ENCODE peak calls at places on chromosomes 16 and 17, in five cellular contexts. G is astrocyte, R is SK-N-SH, I is IMR-90, C is endothelial cell of umbilical vein. T is an unnamed sample.

GRCh38 chr16:73000020-73000906 is 47.7 kb downstream of the ZFHX3 start:
- DNase-seq in G (peak; percentile 58), R (no peak), I (no peak), C (no peak), T (peak; percentile 34)

GRCh38 chr17:75896360-75897075 is at the start of gene TRIM65:
- DNase-seq in G (peak; percentile 51), R (peak; percentile 98), I (peak; percentile 74), C (peak; percentile 69), T (peak; percentile 97)

GRCh38 chr16:8847623-8848022 is 21.2 kb downstream of the CARHSP1 start:
- DNase-seq in G (no peak), R (peak; percentile 19), I (no peak), C (no peak), T (no peak)

GRCh38 chr17:82217530-82218204 is 5.0 kb upstream of the CCDC57 start:
- DNase-seq in G (peak; percentile 87), R (peak; percentile 46), I (peak; percentile 90), C (peak; percentile 79), T (peak; percentile 91)

GRCh38 chr17:50279181-50279526 is 4.9 kb downstream of the TMEM92 start:
- DNase-seq in G (no peak), R (no peak), I (peak; percentile 38), C (peak; percentile 36), T (peak; percentile 52)

GRCh38 chr16:58829096-58829495 is 95.0 kb upstream of the GOT2 start:
- DNase-seq in G (no peak), R (no peak), I (no peak), C (no peak), T (no peak)

GRCh38 chr17:76381633-76382304 is 2.6 kb upstream of the SPHK1 start:
- DNase-seq in G (no peak), R (peak; percentile 38), I (peak; percentile 49), C (no peak), T (peak; percentile 30)

GRCh38 chr16:89188064-89188441 is 12.3 kb downstream of the SLC22A31 start:
- DNase-seq in G (no peak), R (no peak), I (no peak), C (no peak), T (no peak)

GRCh38 chr17:39794249-39794970 is 56.7 kb downstream of the GRB7 start:
- DNase-seq in G (no peak), R (no peak), I (no peak), C (no peak), T (no peak)

GRCh38 chr17:45432405-45433113 is at the start of gene ARHGAP27:
- DNase-seq in G (no peak), R (peak; percentile 72), I (no peak), C (peak; percentile 41), T (peak; percentile 52)

GRCh38 chr16:83561876-83562275 is 245.9 kb upstream of the HSBP1 start:
- DNase-seq in G (peak; percentile 33), R (no peak), I (peak; percentile 40), C (peak; percentile 6), T (peak; percentile 48)

GRCh38 chr16:12833939-12834338 is 30.3 kb upstream of the CPPED1 start:
- DNase-seq in G (peak; percentile 27), R (peak; percentile 11), I (no peak), C (no peak), T (peak; percentile 45)

GRCh38 chr17:1762233-1762905 is 509 bp downstream of the SERPINF1 start:
- DNase-seq in G (peak; percentile 52), R (peak; percentile 67), I (peak; percentile 39), C (no peak), T (peak; percentile 54)

GRCh38 chr17:13984956-13985355 is 84.3 kb upstream of the COX10 start:
- DNase-seq in G (no peak), R (peak; percentile 34), I (no peak), C (no peak), T (no peak)

GRCh38 chr16:69848635-69849545 is 86.8 kb downstream of the WWP2 start:
- DNase-seq in G (peak; percentile 92), R (no peak), I (peak; percentile 96), C (peak; percentile 94), T (peak; percentile 97)

GRCh38 chr17:50265690-50266306 is 8.5 kb upstream of the TMEM92 start:
- DNase-seq in G (no peak), R (peak; percentile 55), I (no peak), C (no peak), T (no peak)

GRCh38 chr17:2090804-2091534 is 36.1 kb downstream of the HIC1 start:
- DNase-seq in G (peak; percentile 97), R (peak; percentile 36), I (peak; percentile 97), C (peak; percentile 85), T (peak; percentile 97)

GRCh38 chr17:78838574-78839005 is 2.0 kb downstream of the USP36 start:
- DNase-seq in G (no peak), R (no peak), I (no peak), C (no peak), T (no peak)

GRCh38 chr17:44909681-44910144 is 5.6 kb downstream of the GFAP start:
- DNase-seq in G (peak; percentile 74), R (peak; percentile 46), I (peak; percentile 71), C (no peak), T (peak; percentile 74)

GRCh38 chr17:59296190-59296589 is 35.3 kb upstream of the YPEL2 start:
- DNase-seq in G (no peak), R (no peak), I (no peak), C (no peak), T (no peak)

GRCh38 chr16:89278441-89279240 is 61.1 kb downstream of the ZNF778 start:
- DNase-seq in G (no peak), R (no peak), I (no peak), C (no peak), T (no peak)

GRCh38 chr17:82684207-82684903 is 14.1 kb downstream of the RAB40B start:
- DNase-seq in G (peak; percentile 43), R (no peak), I (no peak), C (no peak), T (peak; percentile 12)

GRCh38 chr16:3998793-3999478 is 117.3 kb downstream of the ADCY9 start:
- DNase-seq in G (peak; percentile 73), R (no peak), I (peak; percentile 35), C (no peak), T (peak; percentile 86)

GRCh38 chr16:70691223-70692129 is 5.6 kb upstream of the MTSS2 start:
- DNase-seq in G (peak; percentile 97), R (peak; percentile 86), I (peak; percentile 97), C (peak; percentile 54), T (peak; percentile 100)

GRCh38 chr16:13529193-13529982 is 390.6 kb upstream of the ERCC4 start:
- DNase-seq in G (no peak), R (no peak), I (no peak), C (no peak), T (no peak)

GRCh38 chr17:69223809-69224208 is 4.8 kb downstream of the ABCA10 start:
- DNase-seq in G (peak; percentile 56), R (no peak), I (peak; percentile 48), C (peak; percentile 22), T (peak; percentile 19)

GRCh38 chr16:49995720-49996119 is 29.3 kb upstream of the CNEP1R1 start:
- DNase-seq in G (no peak), R (no peak), I (no peak), C (no peak), T (no peak)

GRCh38 chr17:39527220-39527813 is 66.0 kb downstream of the CDK12 start:
- DNase-seq in G (no peak), R (no peak), I (no peak), C (peak; percentile 56), T (peak; percentile 39)

GRCh38 chr16:3472878-3473595 is 22.3 kb downstream of the C16orf90 start:
- DNase-seq in G (peak; percentile 34), R (no peak), I (no peak), C (no peak), T (peak; percentile 80)

GRCh38 chr16:19393226-19394074 is 24.2 kb upstream of the TMC5 start:
- DNase-seq in G (peak; percentile 80), R (no peak), I (peak; percentile 23), C (peak; percentile 3), T (peak; percentile 40)

GRCh38 chr17:70235252-70235651 is 65.9 kb downstream of the KCNJ2 start:
- DNase-seq in G (no peak), R (no peak), I (no peak), C (no peak), T (no peak)

GRCh38 chr17:82623707-82624106 is 24.5 kb downstream of the WDR45B start:
- DNase-seq in G (no peak), R (no peak), I (no peak), C (no peak), T (no peak)

GRCh38 chr16:12203780-12204351 is 227.3 kb downstream of the SNX29 start:
- DNase-seq in G (no peak), R (no peak), I (no peak), C (no peak), T (no peak)

GRCh38 chr16:12228607-12229499 is 252.3 kb downstream of the SNX29 start:
- DNase-seq in G (peak; percentile 39), R (peak; percentile 63), I (peak; percentile 71), C (peak; percentile 67), T (peak; percentile 50)

DNA sequence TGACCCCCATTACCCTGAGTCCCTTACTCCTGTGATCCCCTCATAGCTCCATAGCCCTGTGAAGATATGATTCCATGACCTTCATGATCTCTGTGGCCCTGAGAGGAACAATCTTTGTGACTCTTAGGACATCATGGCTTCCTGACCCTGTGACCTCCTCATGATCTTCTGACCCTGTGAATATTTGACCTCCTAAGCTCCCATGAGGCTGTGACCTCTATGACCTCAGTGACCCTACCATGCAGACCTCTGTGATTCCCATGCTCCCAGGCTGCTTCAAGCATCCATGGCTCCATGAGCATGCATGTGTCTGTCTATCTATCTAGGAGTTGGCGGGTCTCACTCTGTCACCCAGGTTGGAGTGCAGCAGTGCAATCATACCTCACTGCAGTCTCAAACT is 12.1 kb downstream of the RIPOR1 start:
- DNase-seq in G (no peak), R (no peak), I (no peak), C (no peak), T (no peak)
- H3K36me3 ChIP-seq in G (peaks cover 16% of the 10 kb centered on the region), R (peaks cover 48% of the 10 kb centered on the region), I (peaks cover 65% of the 10 kb centered on the region), C (peaks cover 61% of the 10 kb centered on the region), T (peaks cover 10% of the 10 kb centered on the region)

GRCh38 chr17:9054146-9054545 is 32.8 kb downstream of the NTN1 start:
- DNase-seq in G (no peak), R (no peak), I (no peak), C (no peak), T (no peak)
- H3K4me2 ChIP-seq in G (peak overlapping the region; percentile 75), R (no peak overlapping the region), I (no peak overlapping the region), C (no peak overlapping the region), T (no peak overlapping the region)

DNA sequence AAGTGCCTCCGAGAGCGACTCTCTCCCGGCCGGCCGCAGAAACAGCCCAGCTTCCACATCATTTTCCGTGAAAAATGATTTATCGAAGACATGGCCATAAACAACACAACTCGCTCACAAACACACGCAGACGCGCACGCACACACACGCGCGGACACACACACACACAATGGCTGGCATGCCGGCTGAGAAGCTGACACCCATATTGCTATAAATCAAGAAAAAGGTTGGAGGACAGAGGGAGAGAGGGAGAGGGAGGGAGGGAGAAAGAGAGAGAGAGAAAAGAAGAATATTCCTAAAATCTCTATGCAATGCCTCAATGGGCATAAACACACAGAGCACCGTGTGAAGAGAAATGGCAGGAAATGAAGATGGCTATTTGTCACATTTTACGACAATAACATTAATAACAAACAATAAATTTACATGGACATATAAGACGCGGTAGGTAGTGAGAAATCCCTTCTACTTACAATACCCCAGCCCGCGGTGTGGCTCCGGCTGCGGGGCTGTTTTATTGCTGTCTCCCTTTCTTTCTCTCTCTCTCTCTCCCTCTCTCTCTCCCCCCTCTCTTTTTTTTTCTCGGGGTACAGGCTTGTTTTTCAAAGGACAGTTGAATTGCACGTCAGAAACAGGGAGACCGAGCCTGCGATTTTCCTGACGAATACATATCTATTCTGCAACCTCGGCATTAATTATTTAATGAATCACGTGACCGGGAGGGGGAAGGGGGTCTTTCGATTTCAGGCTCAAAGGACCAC is 9.5 kb downstream of the HOXB4 start:
- DNase-seq in G (no peak), R (no peak), I (peak; percentile 66), C (peak; percentile 83), T (no peak)
- H3K4me1 ChIP-seq in G (peaks cover 21% of the 10 kb centered on the region), R (no peaks in the 10 kb centered on the region), I (peaks cover 52% of the 10 kb centered on the region), C (peaks cover 82% of the 10 kb centered on the region), T (peaks cover 30% of the 10 kb centered on the region)

GRCh38 chr17:62668091-62668804 is 40.8 kb downstream of the MRC2 start:
- DNase-seq in G (no peak), R (peak; percentile 85), I (no peak), C (no peak), T (peak; percentile 45)
- H3K36me3 ChIP-seq in G (peaks cover 11% of the 10 kb centered on the region), R (peaks cover 45% of the 10 kb centered on the region), I (peaks cover 73% of the 10 kb centered on the region), C (peaks cover 2% of the 10 kb centered on the region), T (peaks cover 19% of the 10 kb centered on the region)